ENCODE peak calls at places on chromosomes 13 and 19, in six cellular contexts. One of them, this sample, is unnamed.

GRCh38 chr13:20998649-20999415 is 62.6 kb downstream of the LATS2 start:
- ATAC-seq in mucosa of descending colon: no peak
- ATAC-seq in heart right ventricle: no peak
- ATAC-seq in upper lobe of left lung: peak
- ATAC-seq in GM12878: no peak
- ATAC-seq in body of pancreas: no peak
- ATAC-seq in this sample: no peak

GRCh38 chr19:4035018-4035566 is 27.6 kb downstream of the PIAS4 start:
- ATAC-seq in mucosa of descending colon: peak
- ATAC-seq in body of pancreas: no peak
- ATAC-seq in GM12878: no peak
- ATAC-seq in heart right ventricle: no peak
- ATAC-seq in upper lobe of left lung: peak
- ATAC-seq in this sample: no peak

GRCh38 chr13:57408312-57408711 is 223.2 kb upstream of the PCDH17 start:
- ATAC-seq in upper lobe of left lung: no peak
- ATAC-seq in mucosa of descending colon: no peak
- ATAC-seq in body of pancreas: no peak
- ATAC-seq in heart right ventricle: no peak
- ATAC-seq in GM12878: no peak
- ATAC-seq in this sample: no peak

GRCh38 chr13:22061371-22061805 is 390.5 kb downstream of the FGF9 start:
- ATAC-seq in heart right ventricle: no peak
- ATAC-seq in upper lobe of left lung: no peak
- ATAC-seq in body of pancreas: no peak
- ATAC-seq in mucosa of descending colon: peak
- ATAC-seq in GM12878: peak
- ATAC-seq in this sample: no peak

GRCh38 chr13:110664074-110664473 is 41.8 kb downstream of the CARS2 start:
- ATAC-seq in mucosa of descending colon: no peak
- ATAC-seq in GM12878: no peak
- ATAC-seq in heart right ventricle: no peak
- ATAC-seq in body of pancreas: no peak
- ATAC-seq in upper lobe of left lung: no peak
- ATAC-seq in this sample: no peak

GRCh38 chr19:21835429-21835809 is 563 bp downstream of the ZNF43 start:
- ATAC-seq in upper lobe of left lung: no peak
- ATAC-seq in heart right ventricle: peak
- ATAC-seq in mucosa of descending colon: no peak
- ATAC-seq in GM12878: no peak
- ATAC-seq in body of pancreas: no peak
- ATAC-seq in this sample: no peak

GRCh38 chr13:73025212-73026012 is 33.4 kb upstream of the KLF5 start:
- ATAC-seq in GM12878: peak
- ATAC-seq in body of pancreas: peak
- ATAC-seq in mucosa of descending colon: peak
- ATAC-seq in upper lobe of left lung: no peak
- ATAC-seq in heart right ventricle: no peak
- ATAC-seq in this sample: no peak

GRCh38 chr13:79386125-79386822 is 19.8 kb downstream of the RBM26 start:
- ATAC-seq in upper lobe of left lung: no peak
- ATAC-seq in mucosa of descending colon: no peak
- ATAC-seq in heart right ventricle: no peak
- ATAC-seq in GM12878: peak
- ATAC-seq in body of pancreas: no peak
- ATAC-seq in this sample: no peak

GRCh38 chr13:33233547-33233946 is 52.0 kb downstream of the STARD13 start:
- ATAC-seq in body of pancreas: no peak
- ATAC-seq in heart right ventricle: no peak
- ATAC-seq in mucosa of descending colon: no peak
- ATAC-seq in GM12878: no peak
- ATAC-seq in upper lobe of left lung: peak
- ATAC-seq in this sample: no peak

GRCh38 chr19:38719761-38720558 is 24.3 kb downstream of the CAPN12 start:
- ATAC-seq in mucosa of descending colon: peak
- ATAC-seq in heart right ventricle: peak
- ATAC-seq in upper lobe of left lung: peak
- ATAC-seq in GM12878: no peak
- ATAC-seq in body of pancreas: no peak
- ATAC-seq in this sample: no peak

DNA sequence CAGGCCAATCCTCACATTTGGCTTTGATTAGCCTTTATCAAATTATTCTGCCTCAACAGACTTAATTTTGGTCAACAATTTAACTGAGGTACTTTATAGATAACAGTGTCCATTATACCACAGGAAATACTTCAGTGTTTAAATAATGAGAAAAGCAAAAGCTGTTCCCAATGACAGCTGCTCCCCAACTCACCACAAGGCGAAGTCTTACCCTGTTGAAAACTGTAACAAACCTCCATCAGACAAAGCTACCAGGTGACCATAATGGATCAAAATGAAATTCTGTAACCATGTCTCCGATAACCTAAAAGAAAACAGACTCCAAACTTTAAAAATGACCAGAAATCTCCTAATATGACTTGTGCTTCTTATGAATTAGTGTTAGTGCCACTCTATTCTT is 50.3 kb downstream of the ZNF44 start:
- ATAC-seq in body of pancreas: no peak
- ATAC-seq in GM12878: no peak
- ATAC-seq in heart right ventricle: no peak
- ATAC-seq in mucosa of descending colon: no peak
- ATAC-seq in upper lobe of left lung: no peak
- ATAC-seq in this sample: no peak
- TF ChIP-seq CTCF in body of pancreas: no peak
- TF ChIP-seq CTCF in GM12878: no peak
- TF ChIP-seq CTCF in heart right ventricle: peak
- TF ChIP-seq CTCF in mucosa of descending colon: no peak
- TF ChIP-seq CTCF in upper lobe of left lung: no peak
- TF ChIP-seq CTCF in this sample: peak

GRCh38 chr19:45887311-45887710 is 1.4 kb upstream of the IRF2BP1 start:
- ATAC-seq in heart right ventricle: no peak
- ATAC-seq in upper lobe of left lung: no peak
- ATAC-seq in GM12878: no peak
- ATAC-seq in body of pancreas: no peak
- ATAC-seq in mucosa of descending colon: no peak
- ATAC-seq in this sample: no peak
- H3K4me3 ChIP-seq in heart right ventricle: peak
- H3K4me3 ChIP-seq in upper lobe of left lung: peak
- H3K4me3 ChIP-seq in GM12878: peak
- H3K4me3 ChIP-seq in body of pancreas: no peak
- H3K4me3 ChIP-seq in mucosa of descending colon: no peak
- H3K4me3 ChIP-seq in this sample: peak

GRCh38 chr19:29871143-29871542 is 59.4 kb downstream of the CCNE1 start:
- ATAC-seq in mucosa of descending colon: no peak
- ATAC-seq in upper lobe of left lung: no peak
- ATAC-seq in body of pancreas: no peak
- ATAC-seq in heart right ventricle: no peak
- ATAC-seq in GM12878: no peak
- ATAC-seq in this sample: no peak

GRCh38 chr19:29875931-29876330 is 64.1 kb downstream of the CCNE1 start:
- ATAC-seq in GM12878: no peak
- ATAC-seq in mucosa of descending colon: no peak
- ATAC-seq in body of pancreas: no peak
- ATAC-seq in upper lobe of left lung: no peak
- ATAC-seq in heart right ventricle: no peak
- ATAC-seq in this sample: no peak

GRCh38 chr19:29873801-29874575 is 62.2 kb downstream of the CCNE1 start:
- ATAC-seq in GM12878: peak
- ATAC-seq in mucosa of descending colon: no peak
- ATAC-seq in body of pancreas: no peak
- ATAC-seq in heart right ventricle: no peak
- ATAC-seq in upper lobe of left lung: no peak
- ATAC-seq in this sample: no peak

GRCh38 chr19:29873024-29873800 is 61.4 kb downstream of the CCNE1 start:
- ATAC-seq in heart right ventricle: peak
- ATAC-seq in upper lobe of left lung: no peak
- ATAC-seq in body of pancreas: peak
- ATAC-seq in GM12878: peak
- ATAC-seq in mucosa of descending colon: peak
- ATAC-seq in this sample: peak

GRCh38 chr19:29872224-29872731 is 60.5 kb downstream of the CCNE1 start:
- ATAC-seq in GM12878: no peak
- ATAC-seq in body of pancreas: no peak
- ATAC-seq in mucosa of descending colon: peak
- ATAC-seq in heart right ventricle: no peak
- ATAC-seq in upper lobe of left lung: no peak
- ATAC-seq in this sample: no peak
- TF ChIP-seq CTCF in GM12878: no peak
- TF ChIP-seq CTCF in body of pancreas: no peak
- TF ChIP-seq CTCF in mucosa of descending colon: no peak
- TF ChIP-seq CTCF in heart right ventricle: peak
- TF ChIP-seq CTCF in upper lobe of left lung: no peak
- TF ChIP-seq CTCF in this sample: peak

DNA sequence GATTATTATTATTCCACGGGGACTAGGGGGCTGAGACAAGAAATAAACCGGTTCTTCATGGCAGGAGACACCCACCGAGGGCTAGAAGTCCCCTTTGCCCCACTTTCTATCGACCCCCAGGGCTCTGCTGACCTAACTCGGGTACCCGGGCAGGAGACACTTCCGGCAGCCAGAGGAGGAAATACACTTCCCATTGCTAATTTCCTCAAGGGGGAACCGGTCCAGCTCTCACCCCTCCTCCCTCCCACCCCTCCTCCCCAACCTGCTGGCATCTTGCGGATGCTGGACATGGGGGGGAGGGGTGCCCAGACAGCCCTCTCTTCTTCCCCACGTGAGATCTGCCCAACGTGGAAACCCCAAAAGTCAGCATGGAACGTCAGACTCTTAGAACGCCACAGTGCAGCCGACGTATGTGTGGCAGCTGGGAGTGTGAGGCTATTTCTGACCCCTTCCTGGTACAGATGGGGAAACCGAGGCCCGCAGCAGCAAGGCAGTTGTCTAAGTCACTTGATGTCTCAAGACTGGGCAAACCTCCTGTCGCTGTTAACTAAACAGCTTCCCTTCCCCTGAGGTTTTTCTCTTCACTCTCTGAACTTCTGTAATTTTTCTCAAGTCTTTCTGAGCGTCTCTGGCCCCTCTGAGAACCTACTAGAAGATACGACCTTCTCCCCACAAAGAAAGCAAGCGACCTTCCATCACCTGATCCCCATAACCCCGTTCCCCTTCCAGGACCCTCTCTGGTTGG is 3.6 kb downstream of the GPR4 start:
- ATAC-seq in body of pancreas: peak
- ATAC-seq in heart right ventricle: peak
- ATAC-seq in GM12878: no peak
- ATAC-seq in mucosa of descending colon: peak
- ATAC-seq in upper lobe of left lung: no peak
- ATAC-seq in this sample: no peak
- H3K4me3 ChIP-seq in body of pancreas: no peak
- H3K4me3 ChIP-seq in heart right ventricle: peak
- H3K4me3 ChIP-seq in GM12878: no peak
- H3K4me3 ChIP-seq in mucosa of descending colon: no peak
- H3K4me3 ChIP-seq in upper lobe of left lung: peak
- H3K4me3 ChIP-seq in this sample: no peak

GRCh38 chr19:17716309-17716929 is 2.9 kb upstream of the MAP1S start:
- ATAC-seq in body of pancreas: no peak
- ATAC-seq in heart right ventricle: no peak
- ATAC-seq in mucosa of descending colon: no peak
- ATAC-seq in GM12878: no peak
- ATAC-seq in upper lobe of left lung: no peak
- ATAC-seq in this sample: no peak
- TF ChIP-seq CTCF in body of pancreas: no peak
- TF ChIP-seq CTCF in heart right ventricle: peak
- TF ChIP-seq CTCF in mucosa of descending colon: no peak
- TF ChIP-seq CTCF in GM12878: peak
- TF ChIP-seq CTCF in upper lobe of left lung: no peak
- TF ChIP-seq CTCF in this sample: no peak

GRCh38 chr13:113447596-113447995 is 5.7 kb downstream of the ADPRHL1 start:
- ATAC-seq in mucosa of descending colon: no peak
- ATAC-seq in heart right ventricle: no peak
- ATAC-seq in GM12878: no peak
- ATAC-seq in upper lobe of left lung: no peak
- ATAC-seq in body of pancreas: no peak
- ATAC-seq in this sample: no peak

GRCh38 chr13:113449693-113450347 is 3.5 kb downstream of the ADPRHL1 start:
- ATAC-seq in body of pancreas: no peak
- ATAC-seq in GM12878: no peak
- ATAC-seq in upper lobe of left lung: no peak
- ATAC-seq in mucosa of descending colon: no peak
- ATAC-seq in heart right ventricle: no peak
- ATAC-seq in this sample: no peak

GRCh38 chr13:113448545-113448884 is 4.8 kb downstream of the ADPRHL1 start:
- ATAC-seq in heart right ventricle: peak
- ATAC-seq in body of pancreas: peak
- ATAC-seq in mucosa of descending colon: peak
- ATAC-seq in upper lobe of left lung: peak
- ATAC-seq in GM12878: no peak
- ATAC-seq in this sample: peak

GRCh38 chr13:113446488-113446854 is 6.8 kb downstream of the ADPRHL1 start:
- ATAC-seq in heart right ventricle: no peak
- ATAC-seq in GM12878: no peak
- ATAC-seq in mucosa of descending colon: no peak
- ATAC-seq in body of pancreas: no peak
- ATAC-seq in upper lobe of left lung: no peak
- ATAC-seq in this sample: no peak

DNA sequence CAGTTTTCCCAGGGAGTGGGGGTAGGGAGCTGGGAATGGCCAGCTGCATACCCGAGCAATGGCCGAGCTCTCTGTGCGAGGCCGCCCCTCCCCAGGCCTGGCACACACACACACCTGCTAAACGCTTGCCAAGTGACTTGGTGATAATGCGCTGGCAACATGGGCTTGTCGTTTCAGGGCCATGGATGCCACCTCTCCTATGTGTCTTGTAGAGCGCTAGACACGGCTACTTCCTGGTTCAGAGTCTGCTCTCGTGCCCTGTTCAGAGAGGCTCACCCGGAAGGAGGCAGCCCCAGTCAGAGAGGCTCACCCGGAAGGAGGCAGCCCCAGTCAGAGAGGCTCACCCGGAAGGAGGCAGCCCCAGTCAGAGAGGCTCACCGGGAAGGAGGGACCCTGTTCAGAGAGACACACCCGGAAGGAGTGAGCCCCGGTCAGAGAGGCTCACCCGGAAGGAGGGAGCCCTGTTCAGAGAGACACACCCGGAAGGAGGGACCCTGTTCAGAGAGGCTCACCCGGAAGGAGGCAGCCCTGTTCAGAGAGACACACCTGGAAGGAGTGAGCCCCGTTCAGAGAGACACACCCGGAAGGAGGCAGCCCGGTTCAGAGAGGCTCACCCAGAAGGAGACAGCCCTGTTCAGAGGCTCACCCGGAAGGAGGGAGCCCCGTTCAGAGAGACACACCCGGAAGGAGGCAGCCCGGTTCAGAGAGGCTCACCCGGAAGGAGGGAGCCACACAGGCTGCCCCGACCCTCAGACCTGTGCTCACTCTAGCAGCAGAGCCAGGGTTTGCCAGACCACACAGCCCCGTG is 4.2 kb downstream of the ADPRHL1 start:
- ATAC-seq in GM12878: peak
- ATAC-seq in upper lobe of left lung: peak
- ATAC-seq in mucosa of descending colon: peak
- ATAC-seq in heart right ventricle: peak
- ATAC-seq in body of pancreas: peak
- ATAC-seq in this sample: peak
- H3K4me3 ChIP-seq in GM12878: peak
- H3K4me3 ChIP-seq in upper lobe of left lung: peak
- H3K4me3 ChIP-seq in mucosa of descending colon: no peak
- H3K4me3 ChIP-seq in heart right ventricle: peak
- H3K4me3 ChIP-seq in body of pancreas: no peak
- H3K4me3 ChIP-seq in this sample: peak